ENCODE peak calls at places on chromosomes 13 and 19, in ten cellular contexts. I is B cell; A is EH; Z is small intestine; W is stimulated activated CD4-positive, alpha-beta T cell treated with anti-CD3 and anti-CD28 coated beads, TNF-alpha, amount 100 ng/mL, for 48 hours; B is fibroblast of mammary gland; G is activated T-cell treated with anti-CD3 and anti-CD28 coated beads, Interleukin-2, amount 50 U/mL, for 72 hours; K is ELR; D is AG08396; X is NCI-H1417. S is an unnamed sample.
A peak's percentile ranks its signal among the peaks of the same experiment; 100 is the strongest.

GRCh38 chr19:6362351-6362801 is 1.0 kb downstream of the CLPP start:
- DNase-seq in I (no peak), A (peak; percentile 26), Z (peak; percentile 25), W (no peak), B (peak; percentile 14), G (peak; percentile 39), K (peak; percentile 57), D (no peak), X (no peak), S (no peak)

GRCh38 chr19:51689751-51690358 is 3.3 kb upstream of the SPACA6 start:
- DNase-seq in I (no peak), A (peak; percentile 50), Z (no peak), W (no peak), B (no peak), G (no peak), K (peak; percentile 43), D (no peak), X (peak; percentile 56), S (no peak)

GRCh38 chr19:30135797-30136196 is 193.8 kb downstream of the URI1 start:
- DNase-seq in I (no peak), A (no peak), Z (no peak), W (no peak), B (no peak), G (no peak), K (no peak), D (no peak), X (no peak), S (no peak)

GRCh38 chr19:6478815-6479214 is 2.8 kb downstream of the DENND1C start:
- DNase-seq in I (no peak), A (no peak), Z (no peak), W (no peak), B (no peak), G (no peak), K (no peak), D (no peak), X (no peak), S (no peak)

GRCh38 chr13:75505966-75506365 is 24.0 kb upstream of the TBC1D4 start:
- DNase-seq in I (no peak), A (no peak), Z (no peak), W (no peak), B (no peak), G (no peak), K (no peak), D (no peak), X (no peak), S (no peak)

GRCh38 chr13:77918391-77919261 is at the start of gene EDNRB:
- DNase-seq in I (peak; percentile 2), A (no peak), Z (no peak), W (no peak), B (peak; percentile 43), G (peak; percentile 4), K (peak; percentile 42), D (peak; percentile 53), X (peak; percentile 74), S (peak; percentile 32)

GRCh38 chr13:47598340-47598911 is 402.6 kb downstream of the SUCLA2 start:
- DNase-seq in I (no peak), A (peak; percentile 17), Z (no peak), W (no peak), B (peak; percentile 41), G (no peak), K (peak; percentile 43), D (no peak), X (no peak), S (no peak)

GRCh38 chr13:113291997-113292862 is 4.8 kb upstream of the LAMP1 start:
- DNase-seq in I (peak; percentile 19), A (peak; percentile 52), Z (no peak), W (no peak), B (peak; percentile 44), G (peak; percentile 21), K (peak; percentile 47), D (peak; percentile 45), X (peak; percentile 75), S (peak; percentile 44)

GRCh38 chr13:99198630-99199029 is 2.0 kb upstream of the UBAC2 start:
- DNase-seq in I (no peak), A (no peak), Z (peak; percentile 81), W (no peak), B (no peak), G (no peak), K (no peak), D (no peak), X (no peak), S (no peak)

GRCh38 chr19:52734340-52734892 is 428 bp downstream of the ZNF611 start:
- DNase-seq in I (no peak), A (peak; percentile 23), Z (no peak), W (no peak), B (peak; percentile 2), G (no peak), K (peak; percentile 34), D (peak; percentile 24), X (peak; percentile 63), S (no peak)

GRCh38 chr13:39859898-39860297 is 204.4 kb downstream of the COG6 start:
- DNase-seq in I (no peak), A (no peak), Z (no peak), W (no peak), B (no peak), G (no peak), K (no peak), D (no peak), X (no peak), S (no peak)

GRCh38 chr19:4744451-4745170 is 21.0 kb upstream of the DPP9 start:
- DNase-seq in I (no peak), A (peak; percentile 89), Z (no peak), W (no peak), B (peak; percentile 96), G (no peak), K (peak; percentile 79), D (peak; percentile 77), X (peak; percentile 18), S (no peak)

GRCh38 chr13:112240076-112240475 is 136.1 kb upstream of the SPACA7 start:
- DNase-seq in I (no peak), A (no peak), Z (no peak), W (no peak), B (no peak), G (no peak), K (no peak), D (no peak), X (no peak), S (no peak)

GRCh38 chr13:97295279-97296182 is 73.4 kb downstream of the MBNL2 start:
- DNase-seq in I (no peak), A (peak; percentile 81), Z (peak; percentile 6), W (no peak), B (peak; percentile 89), G (no peak), K (peak; percentile 93), D (peak; percentile 46), X (peak; percentile 49), S (no peak)

GRCh38 chr13:73079359-73079758 is 20.6 kb downstream of the KLF5 start:
- DNase-seq in I (no peak), A (no peak), Z (peak; percentile 95), W (no peak), B (no peak), G (no peak), K (no peak), D (no peak), X (no peak), S (no peak)

GRCh38 chr13:27487776-27488175 is 37.4 kb upstream of the MTIF3 start:
- DNase-seq in I (no peak), A (no peak), Z (no peak), W (no peak), B (no peak), G (no peak), K (no peak), D (no peak), X (no peak), S (no peak)

GRCh38 chr13:36329355-36329754 is 16.8 kb downstream of the SPART start:
- DNase-seq in I (no peak), A (no peak), Z (no peak), W (no peak), B (peak; percentile 46), G (no peak), K (no peak), D (no peak), X (no peak), S (no peak)

GRCh38 chr19:10111405-10111811 is at the start of gene P2RY11:
- DNase-seq in I (peak; percentile 56), A (no peak), Z (peak; percentile 50), W (no peak), B (no peak), G (peak; percentile 67), K (no peak), D (no peak), X (no peak), S (no peak)

GRCh38 chr19:22623841-22624221 is 10.3 kb upstream of the ZNF492 start:
- DNase-seq in I (no peak), A (no peak), Z (no peak), W (no peak), B (no peak), G (no peak), K (no peak), D (no peak), X (no peak), S (no peak)

GRCh38 chr13:77696006-77696862 is 1.3 kb upstream of the SLAIN1 start:
- DNase-seq in I (peak; percentile 36), A (no peak), Z (peak; percentile 3), W (no peak), B (no peak), G (no peak), K (no peak), D (no peak), X (peak; percentile 70), S (peak; percentile 58)

GRCh38 chr13:97273341-97273831 is 51.3 kb downstream of the MBNL2 start:
- DNase-seq in I (no peak), A (peak; percentile 83), Z (no peak), W (no peak), B (peak; percentile 45), G (no peak), K (peak; percentile 37), D (no peak), X (no peak), S (no peak)

GRCh38 chr13:34308725-34309124 is 490.8 kb downstream of the RFC3 start:
- DNase-seq in I (no peak), A (peak; percentile 68), Z (no peak), W (no peak), B (no peak), G (no peak), K (no peak), D (no peak), X (no peak), S (no peak)